ENCODE peak calls at places on chromosomes 16 and 17, in four cellular contexts. P, I, V and Z are unnamed samples.
A peak's percentile ranks its signal among the peaks of the same experiment; 100 is the strongest.

GRCh38 chr17:45162022-45162687 is 480 bp downstream of the HEXIM2 start:
- DNase-seq in P (peak; percentile 13), I (no peak), V (no peak), Z (no peak)

GRCh38 chr17:64418506-64419339 is 28.1 kb upstream of the PECAM1 start:
- DNase-seq in P (peak; percentile 81), I (peak; percentile 50), V (peak; percentile 86), Z (peak; percentile 65)

GRCh38 chr17:19390951-19391350 is 4.0 kb upstream of the MFAP4 start:
- DNase-seq in P (no peak), I (no peak), V (no peak), Z (no peak)

GRCh38 chr17:62014526-62014925 is 50.6 kb downstream of the MED13 start:
- DNase-seq in P (peak; percentile 24), I (no peak), V (no peak), Z (no peak)

GRCh38 chr16:88468289-88469129 is 15.4 kb downstream of the ZFPM1 start:
- DNase-seq in P (peak; percentile 41), I (no peak), V (peak; percentile 46), Z (peak; percentile 91)

GRCh38 chr17:7315570-7316243 is 547 bp upstream of the GPS2 start:
- DNase-seq in P (no peak), I (peak; percentile 76), V (no peak), Z (no peak)

GRCh38 chr16:85252461-85252860 is 140.2 kb upstream of the CIBAR2 start:
- DNase-seq in P (no peak), I (no peak), V (no peak), Z (no peak)

GRCh38 chr16:2070576-2071453 is 23.0 kb downstream of the TSC2 start:
- DNase-seq in P (no peak), I (no peak), V (no peak), Z (no peak)

GRCh38 chr16:25580071-25580470 is 111.7 kb upstream of the HS3ST4 start:
- DNase-seq in P (no peak), I (no peak), V (no peak), Z (peak; percentile 28)

GRCh38 chr16:67528222-67528869 is at the start of gene RIPOR1:
- DNase-seq in P (peak; percentile 72), I (peak; percentile 78), V (no peak), Z (peak; percentile 61)

GRCh38 chr16:3461120-3461519 is 17.6 kb downstream of the NAA60 start:
- DNase-seq in P (no peak), I (no peak), V (no peak), Z (peak; percentile 82)

GRCh38 chr16:57150682-57151330 is 35.0 kb downstream of the PSME3IP1 start:
- DNase-seq in P (no peak), I (no peak), V (no peak), Z (peak; percentile 39)

GRCh38 chr16:907361-907760 is 63.4 kb downstream of the LMF1 start:
- DNase-seq in P (no peak), I (no peak), V (no peak), Z (no peak)

GRCh38 chr16:80056334-80056733 is 455.8 kb upstream of the MAF start:
- DNase-seq in P (peak; percentile 76), I (no peak), V (peak; percentile 33), Z (peak; percentile 11)

GRCh38 chr17:6108987-6109386 is 38.8 kb downstream of the WSCD1 start:
- DNase-seq in P (no peak), I (no peak), V (no peak), Z (no peak)

GRCh38 chr17:40086150-40087044 is 14.0 kb downstream of the NR1D1 start:
- DNase-seq in P (peak; percentile 60), I (no peak), V (no peak), Z (peak; percentile 70)

GRCh38 chr16:84769416-84769815 is 50.4 kb upstream of the CRISPLD2 start:
- DNase-seq in P (no peak), I (no peak), V (no peak), Z (no peak)

GRCh38 chr17:32588982-32589381 is 102.2 kb downstream of the CDK5R1 start:
- DNase-seq in P (peak; percentile 9), I (no peak), V (no peak), Z (peak; percentile 63)

GRCh38 chr16:74448990-74449389 is 27.7 kb upstream of the CLEC18B start:
- DNase-seq in P (peak; percentile 95), I (peak; percentile 87), V (peak; percentile 99), Z (peak; percentile 54)

GRCh38 chr17:14744716-14745115 is 443.8 kb downstream of the HS3ST3B1 start:
- DNase-seq in P (peak; percentile 75), I (no peak), V (no peak), Z (no peak)

GRCh38 chr16:62602790-62603189 is 566.6 kb upstream of the CDH8 start:
- DNase-seq in P (no peak), I (no peak), V (no peak), Z (no peak)

GRCh38 chr16:30009085-30009862 is 1.6 kb downstream of the DOC2A start:
- DNase-seq in P (peak; percentile 43), I (no peak), V (no peak), Z (no peak)

GRCh38 chr17:70314096-70314495 is 144.8 kb downstream of the KCNJ2 start:
- DNase-seq in P (peak; percentile 80), I (no peak), V (no peak), Z (no peak)

GRCh38 chr16:54936086-54936978 is 5.7 kb downstream of the IRX5 start:
- DNase-seq in P (peak; percentile 77), I (no peak), V (peak; percentile 57), Z (peak; percentile 71)

GRCh38 chr17:41147531-41148204 is 2.0 kb downstream of the KRTAP4-5 start:
- DNase-seq in P (no peak), I (no peak), V (no peak), Z (no peak)

GRCh38 chr17:12357600-12357999 is 308.1 kb upstream of the MYOCD start:
- DNase-seq in P (no peak), I (no peak), V (no peak), Z (no peak)

GRCh38 chr17:79591695-79592094 is 19.2 kb downstream of the RBFOX3 start:
- DNase-seq in P (no peak), I (no peak), V (no peak), Z (no peak)
- H3K4me3 ChIP-seq in P (no peak overlapping the region), I (no peak overlapping the region), V (no peak overlapping the region), Z (no peak overlapping the region)

GRCh38 chr17:58527949-58528348 is 13.5 kb upstream of the MTMR4 start:
- DNase-seq in P (peak; percentile 41), I (no peak), V (peak; percentile 67), Z (peak; percentile 67)

GRCh38 chr17:58528443-58528842 is 14.0 kb upstream of the MTMR4 start:
- DNase-seq in P (no peak), I (no peak), V (no peak), Z (no peak)

GRCh38 chr17:58521680-58522079 is 7.2 kb upstream of the MTMR4 start:
- DNase-seq in P (no peak), I (no peak), V (no peak), Z (no peak)

GRCh38 chr17:58527306-58527705 is 12.9 kb upstream of the MTMR4 start:
- DNase-seq in P (peak; percentile 16), I (no peak), V (no peak), Z (no peak)

GRCh38 chr17:58525239-58525638 is 10.8 kb upstream of the MTMR4 start:
- DNase-seq in P (peak; percentile 89), I (peak; percentile 85), V (peak; percentile 91), Z (peak; percentile 47)
- H3K4me3 ChIP-seq in P (no peak overlapping the region), I (no peak overlapping the region), V (no peak overlapping the region), Z (no peak overlapping the region)

DNA sequence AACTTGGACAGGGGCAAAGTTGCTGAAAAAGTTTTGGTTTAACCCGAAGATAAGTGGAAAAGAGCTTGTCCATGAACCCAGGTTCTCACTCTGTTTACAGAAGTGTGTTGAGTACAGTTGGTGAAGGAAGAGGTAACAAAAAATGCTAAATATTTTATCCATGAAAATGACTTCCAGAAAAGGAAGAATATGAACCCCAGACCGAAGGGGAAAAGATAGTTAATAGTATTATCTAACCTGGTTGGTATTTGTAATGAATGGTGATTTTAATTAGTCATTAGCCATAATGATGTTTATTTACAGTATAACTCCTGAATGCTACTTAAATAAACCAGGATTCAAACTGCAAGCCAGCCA is 574 bp upstream of the TMEM106A start:
- DNase-seq in P (peak; percentile 17), I (no peak), V (peak; percentile 11), Z (no peak)
- H3K4me3 ChIP-seq in P (peak overlapping the region; percentile 75), I (no peak overlapping the region), V (peak overlapping the region; percentile 68), Z (no peak overlapping the region)

DNA sequence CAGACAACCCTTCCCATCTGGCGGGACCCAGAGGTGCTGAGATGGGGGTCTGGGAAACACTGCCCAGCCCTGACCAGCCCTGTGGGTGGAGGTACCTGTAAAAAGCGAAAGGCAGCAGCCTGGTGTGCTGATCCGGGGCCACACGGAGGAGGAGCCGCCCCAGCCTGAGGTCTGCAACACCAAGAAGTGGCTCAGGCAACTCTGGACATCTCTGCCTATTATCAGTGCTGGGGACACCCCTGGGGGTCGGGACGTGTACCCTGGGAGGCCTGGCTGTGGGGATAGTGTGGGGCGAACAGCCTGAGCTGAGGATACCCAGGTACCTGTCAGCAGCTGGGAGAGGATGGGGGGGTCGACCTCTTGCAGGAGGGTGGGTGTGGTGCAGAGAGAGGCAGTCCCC is 18.0 kb downstream of the ZNF276 start:
- DNase-seq in P (no peak), I (no peak), V (no peak), Z (no peak)
- H3K4me3 ChIP-seq in P (no peak overlapping the region), I (no peak overlapping the region), V (no peak overlapping the region), Z (no peak overlapping the region)

DNA sequence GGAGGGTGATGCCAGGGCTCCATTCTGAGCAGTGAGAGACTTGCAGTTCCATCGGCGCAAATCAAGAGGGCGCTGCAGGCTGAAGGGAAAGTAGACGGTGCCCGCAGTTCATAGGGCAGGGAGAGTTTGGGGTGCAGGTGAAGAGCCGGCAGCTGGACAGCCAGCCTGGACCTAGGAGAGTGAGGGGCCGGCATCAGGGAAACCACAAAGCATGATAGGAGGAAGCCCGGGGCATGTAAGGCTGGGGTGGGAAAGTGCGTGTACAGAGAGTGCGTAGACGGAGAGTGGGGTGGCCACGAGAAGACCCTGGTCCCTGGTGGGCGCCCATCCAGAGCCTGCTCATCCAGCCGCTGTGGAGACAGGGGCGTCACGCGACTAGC is 101.1 kb upstream of the CHMP6 start:
- DNase-seq in P (no peak), I (no peak), V (no peak), Z (no peak)
- H3K4me3 ChIP-seq in P (no peak overlapping the region), I (no peak overlapping the region), V (no peak overlapping the region), Z (no peak overlapping the region)

GRCh38 chr17:81053043-81053970 is 18.4 kb downstream of the BAIAP2 start:
- DNase-seq in P (peak; percentile 31), I (peak; percentile 72), V (no peak), Z (no peak)
- H3K4me3 ChIP-seq in P (no peak overlapping the region), I (no peak overlapping the region), V (no peak overlapping the region), Z (no peak overlapping the region)

GRCh38 chr17:55283256-55283965 is 18.7 kb downstream of the HLF start:
- DNase-seq in P (no peak), I (peak; percentile 60), V (no peak), Z (no peak)
- H3K4me3 ChIP-seq in P (no peak overlapping the region), I (no peak overlapping the region), V (no peak overlapping the region), Z (no peak overlapping the region)